ENCODE peak calls at places on chromosomes 6 and 20, in nine cellular contexts. One of them, this sample, is unnamed.

GRCh38 chr6:134741193-134741521 is 208.7 kb downstream of the ALDH8A1 start:
- DNase-seq in SHP77: peak
- DNase-seq in neuronal stem cell: no peak
- DNase-seq in B cell: no peak
- DNase-seq in heart right ventricle: no peak
- DNase-seq in iPS DF 6.9: no peak
- DNase-seq in endothelial cell: peak
- DNase-seq in endothelial cell of umbilical vein: no peak
- DNase-seq in ELR: no peak
- DNase-seq in this sample: no peak

GRCh38 chr6:33613794-33614166 is 7.3 kb upstream of the ITPR3 start:
- DNase-seq in ELR: peak
- DNase-seq in iPS DF 6.9: no peak
- DNase-seq in heart right ventricle: no peak
- DNase-seq in neuronal stem cell: no peak
- DNase-seq in B cell: no peak
- DNase-seq in endothelial cell of umbilical vein: peak
- DNase-seq in endothelial cell: no peak
- DNase-seq in SHP77: no peak
- DNase-seq in this sample: no peak

GRCh38 chr20:57582029-57582378 is 21.1 kb downstream of the PCK1 start:
- DNase-seq in neuronal stem cell: no peak
- DNase-seq in iPS DF 6.9: no peak
- DNase-seq in SHP77: no peak
- DNase-seq in ELR: no peak
- DNase-seq in endothelial cell: no peak
- DNase-seq in B cell: no peak
- DNase-seq in endothelial cell of umbilical vein: no peak
- DNase-seq in heart right ventricle: no peak
- DNase-seq in this sample: no peak

GRCh38 chr6:13681305-13682061 is 30.2 kb downstream of the RANBP9 start:
- DNase-seq in heart right ventricle: no peak
- DNase-seq in SHP77: no peak
- DNase-seq in B cell: no peak
- DNase-seq in endothelial cell of umbilical vein: no peak
- DNase-seq in endothelial cell: no peak
- DNase-seq in ELR: no peak
- DNase-seq in neuronal stem cell: no peak
- DNase-seq in iPS DF 6.9: no peak
- DNase-seq in this sample: peak

GRCh38 chr6:51472745-51473483 is 614.5 kb downstream of the PKHD1 start:
- DNase-seq in SHP77: no peak
- DNase-seq in neuronal stem cell: no peak
- DNase-seq in endothelial cell: no peak
- DNase-seq in endothelial cell of umbilical vein: no peak
- DNase-seq in B cell: no peak
- DNase-seq in heart right ventricle: no peak
- DNase-seq in iPS DF 6.9: no peak
- DNase-seq in ELR: no peak
- DNase-seq in this sample: no peak

GRCh38 chr6:89375902-89376301 is 23.4 kb upstream of the UBE2J1 start:
- DNase-seq in SHP77: no peak
- DNase-seq in heart right ventricle: no peak
- DNase-seq in endothelial cell of umbilical vein: no peak
- DNase-seq in B cell: no peak
- DNase-seq in neuronal stem cell: no peak
- DNase-seq in ELR: no peak
- DNase-seq in endothelial cell: no peak
- DNase-seq in iPS DF 6.9: no peak
- DNase-seq in this sample: no peak

GRCh38 chr6:35146453-35146852 is 5.3 kb upstream of the TCP11 start:
- DNase-seq in heart right ventricle: peak
- DNase-seq in B cell: no peak
- DNase-seq in neuronal stem cell: no peak
- DNase-seq in iPS DF 6.9: no peak
- DNase-seq in ELR: peak
- DNase-seq in SHP77: peak
- DNase-seq in endothelial cell: peak
- DNase-seq in endothelial cell of umbilical vein: peak
- DNase-seq in this sample: peak

GRCh38 chr20:36498386-36499179 is 42.7 kb upstream of the MYL9 start:
- DNase-seq in endothelial cell of umbilical vein: no peak
- DNase-seq in heart right ventricle: peak
- DNase-seq in neuronal stem cell: no peak
- DNase-seq in B cell: no peak
- DNase-seq in SHP77: no peak
- DNase-seq in ELR: no peak
- DNase-seq in endothelial cell: no peak
- DNase-seq in iPS DF 6.9: no peak
- DNase-seq in this sample: no peak

GRCh38 chr6:104597541-104598050 is 262.1 kb downstream of the HACE1 start:
- DNase-seq in B cell: no peak
- DNase-seq in SHP77: no peak
- DNase-seq in endothelial cell: no peak
- DNase-seq in endothelial cell of umbilical vein: no peak
- DNase-seq in heart right ventricle: no peak
- DNase-seq in neuronal stem cell: no peak
- DNase-seq in iPS DF 6.9: no peak
- DNase-seq in ELR: peak
- DNase-seq in this sample: no peak

GRCh38 chr20:24050119-24050518 is 61.5 kb upstream of the GGTLC1 start:
- DNase-seq in heart right ventricle: no peak
- DNase-seq in iPS DF 6.9: no peak
- DNase-seq in B cell: no peak
- DNase-seq in ELR: no peak
- DNase-seq in endothelial cell: no peak
- DNase-seq in endothelial cell of umbilical vein: no peak
- DNase-seq in neuronal stem cell: no peak
- DNase-seq in SHP77: no peak
- DNase-seq in this sample: no peak

GRCh38 chr6:31525553-31525931 is 3.2 kb upstream of the MCCD1 start:
- DNase-seq in ELR: no peak
- DNase-seq in SHP77: no peak
- DNase-seq in iPS DF 6.9: no peak
- DNase-seq in heart right ventricle: no peak
- DNase-seq in B cell: no peak
- DNase-seq in neuronal stem cell: no peak
- DNase-seq in endothelial cell: no peak
- DNase-seq in endothelial cell of umbilical vein: no peak
- DNase-seq in this sample: no peak

GRCh38 chr6:26383624-26384417 is 913 bp downstream of the BTN2A2 start:
- DNase-seq in endothelial cell: no peak
- DNase-seq in SHP77: peak
- DNase-seq in neuronal stem cell: no peak
- DNase-seq in ELR: peak
- DNase-seq in B cell: no peak
- DNase-seq in endothelial cell of umbilical vein: peak
- DNase-seq in iPS DF 6.9: no peak
- DNase-seq in heart right ventricle: no peak
- DNase-seq in this sample: peak

GRCh38 chr20:43744121-43744520 is 17.3 kb upstream of the GTSF1L start:
- DNase-seq in heart right ventricle: no peak
- DNase-seq in endothelial cell: no peak
- DNase-seq in ELR: peak
- DNase-seq in neuronal stem cell: no peak
- DNase-seq in iPS DF 6.9: no peak
- DNase-seq in SHP77: peak
- DNase-seq in endothelial cell of umbilical vein: no peak
- DNase-seq in B cell: no peak
- DNase-seq in this sample: no peak

GRCh38 chr20:38337561-38338140 is 8.6 kb upstream of the LBP start:
- DNase-seq in heart right ventricle: no peak
- DNase-seq in neuronal stem cell: peak
- DNase-seq in SHP77: peak
- DNase-seq in B cell: no peak
- DNase-seq in endothelial cell of umbilical vein: no peak
- DNase-seq in iPS DF 6.9: peak
- DNase-seq in ELR: peak
- DNase-seq in endothelial cell: peak
- DNase-seq in this sample: no peak

GRCh38 chr6:169589293-169589692 is 112.5 kb downstream of the WDR27 start:
- DNase-seq in ELR: peak
- DNase-seq in SHP77: no peak
- DNase-seq in endothelial cell: no peak
- DNase-seq in endothelial cell of umbilical vein: peak
- DNase-seq in iPS DF 6.9: no peak
- DNase-seq in neuronal stem cell: no peak
- DNase-seq in B cell: no peak
- DNase-seq in heart right ventricle: no peak
- DNase-seq in this sample: no peak

GRCh38 chr6:5553767-5554166 is 292.5 kb downstream of the FARS2 start:
- DNase-seq in SHP77: no peak
- DNase-seq in B cell: no peak
- DNase-seq in heart right ventricle: no peak
- DNase-seq in endothelial cell: no peak
- DNase-seq in neuronal stem cell: no peak
- DNase-seq in iPS DF 6.9: no peak
- DNase-seq in ELR: no peak
- DNase-seq in endothelial cell of umbilical vein: no peak
- DNase-seq in this sample: no peak

GRCh38 chr20:45283529-45284065 is 23.0 kb upstream of the RBPJL start:
- DNase-seq in ELR: peak
- DNase-seq in endothelial cell of umbilical vein: no peak
- DNase-seq in iPS DF 6.9: no peak
- DNase-seq in heart right ventricle: no peak
- DNase-seq in endothelial cell: no peak
- DNase-seq in B cell: no peak
- DNase-seq in SHP77: no peak
- DNase-seq in neuronal stem cell: no peak
- DNase-seq in this sample: no peak

GRCh38 chr6:7108196-7108963 is 619 bp downstream of the RREB1 start:
- DNase-seq in heart right ventricle: peak
- DNase-seq in neuronal stem cell: peak
- DNase-seq in endothelial cell: peak
- DNase-seq in SHP77: no peak
- DNase-seq in endothelial cell of umbilical vein: peak
- DNase-seq in ELR: peak
- DNase-seq in B cell: peak
- DNase-seq in iPS DF 6.9: no peak
- DNase-seq in this sample: peak

GRCh38 chr6:3304500-3305215 is 45.9 kb downstream of the PSMG4 start:
- DNase-seq in B cell: no peak
- DNase-seq in neuronal stem cell: no peak
- DNase-seq in heart right ventricle: no peak
- DNase-seq in iPS DF 6.9: no peak
- DNase-seq in endothelial cell: no peak
- DNase-seq in endothelial cell of umbilical vein: no peak
- DNase-seq in SHP77: no peak
- DNase-seq in ELR: no peak
- DNase-seq in this sample: no peak

GRCh38 chr6:11525468-11526155 is 11.9 kb upstream of the TMEM170B start:
- DNase-seq in B cell: no peak
- DNase-seq in heart right ventricle: no peak
- DNase-seq in iPS DF 6.9: no peak
- DNase-seq in neuronal stem cell: no peak
- DNase-seq in SHP77: no peak
- DNase-seq in endothelial cell of umbilical vein: no peak
- DNase-seq in ELR: peak
- DNase-seq in endothelial cell: no peak
- DNase-seq in this sample: no peak

GRCh38 chr20:54148947-54149764 is 24.6 kb downstream of the CYP24A1 start:
- DNase-seq in heart right ventricle: no peak
- DNase-seq in endothelial cell of umbilical vein: no peak
- DNase-seq in ELR: no peak
- DNase-seq in iPS DF 6.9: no peak
- DNase-seq in neuronal stem cell: no peak
- DNase-seq in endothelial cell: no peak
- DNase-seq in SHP77: peak
- DNase-seq in B cell: no peak
- DNase-seq in this sample: no peak

GRCh38 chr6:40796280-40797223 is 209.4 kb upstream of the LRFN2 start:
- DNase-seq in B cell: no peak
- DNase-seq in iPS DF 6.9: no peak
- DNase-seq in heart right ventricle: peak
- DNase-seq in neuronal stem cell: no peak
- DNase-seq in ELR: peak
- DNase-seq in SHP77: no peak
- DNase-seq in endothelial cell of umbilical vein: no peak
- DNase-seq in endothelial cell: no peak
- DNase-seq in this sample: no peak

GRCh38 chr20:21665687-21666446 is 39.6 kb upstream of the PAX1 start:
- DNase-seq in iPS DF 6.9: no peak
- DNase-seq in heart right ventricle: no peak
- DNase-seq in ELR: no peak
- DNase-seq in endothelial cell of umbilical vein: no peak
- DNase-seq in endothelial cell: no peak
- DNase-seq in SHP77: no peak
- DNase-seq in B cell: no peak
- DNase-seq in neuronal stem cell: no peak
- DNase-seq in this sample: no peak

GRCh38 chr6:105087571-105088211 is 92.1 kb downstream of the POPDC3 start:
- DNase-seq in SHP77: peak
- DNase-seq in B cell: peak
- DNase-seq in heart right ventricle: peak
- DNase-seq in endothelial cell of umbilical vein: peak
- DNase-seq in endothelial cell: peak
- DNase-seq in iPS DF 6.9: peak
- DNase-seq in ELR: peak
- DNase-seq in neuronal stem cell: peak
- DNase-seq in this sample: peak

GRCh38 chr6:34414999-34415858 is 10.6 kb downstream of the RPS10 start:
- DNase-seq in heart right ventricle: peak
- DNase-seq in endothelial cell of umbilical vein: peak
- DNase-seq in ELR: peak
- DNase-seq in neuronal stem cell: no peak
- DNase-seq in iPS DF 6.9: no peak
- DNase-seq in SHP77: peak
- DNase-seq in B cell: peak
- DNase-seq in endothelial cell: peak
- DNase-seq in this sample: peak

GRCh38 chr6:75199856-75200255 is 6.0 kb downstream of the COL12A1 start:
- DNase-seq in iPS DF 6.9: no peak
- DNase-seq in neuronal stem cell: no peak
- DNase-seq in endothelial cell: no peak
- DNase-seq in endothelial cell of umbilical vein: no peak
- DNase-seq in heart right ventricle: no peak
- DNase-seq in ELR: peak
- DNase-seq in B cell: no peak
- DNase-seq in SHP77: no peak
- DNase-seq in this sample: no peak

GRCh38 chr20:44540834-44541233 is 19.0 kb upstream of the SERINC3 start:
- DNase-seq in neuronal stem cell: no peak
- DNase-seq in iPS DF 6.9: no peak
- DNase-seq in endothelial cell: no peak
- DNase-seq in ELR: peak
- DNase-seq in B cell: no peak
- DNase-seq in SHP77: no peak
- DNase-seq in endothelial cell of umbilical vein: peak
- DNase-seq in heart right ventricle: no peak
- DNase-seq in this sample: no peak

GRCh38 chr6:149140137-149140909 is 177.2 kb upstream of the TAB2 start:
- DNase-seq in neuronal stem cell: no peak
- DNase-seq in SHP77: no peak
- DNase-seq in B cell: no peak
- DNase-seq in ELR: no peak
- DNase-seq in heart right ventricle: no peak
- DNase-seq in endothelial cell: no peak
- DNase-seq in iPS DF 6.9: no peak
- DNase-seq in endothelial cell of umbilical vein: peak
- DNase-seq in this sample: no peak

GRCh38 chr20:59564171-59564570 is 40.2 kb upstream of the PHACTR3 start:
- DNase-seq in ELR: no peak
- DNase-seq in endothelial cell: no peak
- DNase-seq in B cell: peak
- DNase-seq in heart right ventricle: no peak
- DNase-seq in neuronal stem cell: no peak
- DNase-seq in iPS DF 6.9: no peak
- DNase-seq in endothelial cell of umbilical vein: no peak
- DNase-seq in SHP77: no peak
- DNase-seq in this sample: no peak

GRCh38 chr6:4287811-4288244 is 152.5 kb upstream of the ECI2 start:
- DNase-seq in neuronal stem cell: peak
- DNase-seq in ELR: no peak
- DNase-seq in endothelial cell of umbilical vein: no peak
- DNase-seq in SHP77: peak
- DNase-seq in heart right ventricle: peak
- DNase-seq in B cell: no peak
- DNase-seq in iPS DF 6.9: no peak
- DNase-seq in endothelial cell: no peak
- DNase-seq in this sample: no peak

GRCh38 chr6:27332692-27333641 is 20.9 kb upstream of the POM121L2 start:
- DNase-seq in B cell: no peak
- DNase-seq in heart right ventricle: no peak
- DNase-seq in iPS DF 6.9: peak
- DNase-seq in endothelial cell: peak
- DNase-seq in endothelial cell of umbilical vein: peak
- DNase-seq in neuronal stem cell: peak
- DNase-seq in SHP77: peak
- DNase-seq in ELR: peak
- DNase-seq in this sample: no peak

This sample was measured in MM.1S.